ENCODE peak calls at places on chromosomes 13 and 19, in five cellular contexts. J is A549, O is stomach, Q is pancreas, S is mammary epithelial cell. P is an unnamed sample.
A peak's percentile ranks its signal among the peaks of the same experiment; 100 is the strongest.

GRCh38 chr19:41795031-41795461 is 1.3 kb upstream of the CEACAM3 start:
- DNase-seq in O (peak; percentile 65), Q (peak; percentile 56), S (no peak), J (peak; percentile 70), P (no peak)

GRCh38 chr13:106140476-106140875 is 395.0 kb downstream of the EFNB2 start:
- DNase-seq in S (no peak), O (no peak), J (no peak), Q (no peak), P (no peak)

GRCh38 chr19:15265849-15266248 is 33.6 kb upstream of the EPHX3 start:
- DNase-seq in O (peak; percentile 93), S (peak; percentile 48), J (no peak), Q (peak; percentile 99), P (peak; percentile 97)

GRCh38 chr19:32622002-32622401 is 41.0 kb downstream of the PDCD5 start:
- DNase-seq in O (no peak), Q (no peak), S (no peak), J (no peak), P (no peak)

GRCh38 chr13:77118134-77118533 is 91.2 kb upstream of the FBXL3 start:
- DNase-seq in J (no peak), S (no peak), O (no peak), Q (no peak), P (no peak)

GRCh38 chr19:45403781-45404556 is 900 bp downstream of the PPP1R13L start:
- DNase-seq in S (peak; percentile 60), O (peak; percentile 73), Q (peak; percentile 79), J (peak; percentile 80), P (no peak)

GRCh38 chr13:34430294-34430693 is 511.8 kb upstream of the NBEA start:
- DNase-seq in S (peak; percentile 79), O (no peak), J (no peak), Q (no peak), P (no peak)

GRCh38 chr19:34084396-34085145 is 87.7 kb upstream of the LSM14A start:
- DNase-seq in O (no peak), S (no peak), J (no peak), Q (no peak), P (no peak)

GRCh38 chr13:60329221-60329983 is 67.6 kb upstream of the TDRD3 start:
- DNase-seq in S (peak; percentile 14), J (peak; percentile 21), Q (peak; percentile 43), O (peak; percentile 34), P (no peak)

GRCh38 chr19:33815410-33816340 is 19.0 kb downstream of the KCTD15 start:
- DNase-seq in S (peak; percentile 26), J (no peak), Q (no peak), O (no peak), P (no peak)

GRCh38 chr19:13097331-13098258 is 5.1 kb downstream of the LYL1 start:
- DNase-seq in S (no peak), O (no peak), Q (no peak), J (no peak), P (peak; percentile 82)

GRCh38 chr13:40345654-40346372 is 320.6 kb downstream of the FOXO1 start:
- DNase-seq in O (peak; percentile 66), S (no peak), J (no peak), Q (no peak), P (no peak)

GRCh38 chr13:113972451-113973217 is 1.2 kb downstream of the C13orf46 start:
- DNase-seq in Q (no peak), S (no peak), O (no peak), J (no peak), P (no peak)
- H3K4me1 ChIP-seq in Q (peaks cover 29% of the 10 kb centered on the region), S (peaks cover 32% of the 10 kb centered on the region), O (peaks cover 51% of the 10 kb centered on the region), J (peaks cover 10% of the 10 kb centered on the region), P (peaks cover 14% of the 10 kb centered on the region)

DNA sequence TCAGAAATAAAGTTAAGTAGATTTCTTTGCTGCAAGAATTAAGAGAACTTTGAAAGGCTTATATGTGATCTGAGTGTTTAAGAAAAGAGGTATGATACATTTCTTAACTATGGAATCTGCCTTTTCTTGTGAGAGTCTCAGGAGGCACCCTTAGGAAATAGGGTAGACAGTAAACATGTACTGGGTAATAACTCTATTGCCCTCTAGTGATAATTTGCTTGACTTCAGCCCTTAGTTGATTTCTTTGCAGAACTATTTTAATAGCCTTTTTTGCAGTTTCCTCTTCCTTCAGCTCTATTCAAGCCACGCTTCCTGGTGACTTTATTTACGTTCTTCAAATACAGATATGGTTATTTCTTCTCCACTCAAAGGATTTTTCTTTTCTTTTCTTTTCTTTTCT is 37.0 kb upstream of the CCNA1 start:
- DNase-seq in S (peak; percentile 20), Q (no peak), O (no peak), J (peak; percentile 14), P (no peak)
- TF ChIP-seq CTCF in S (peak; percentile 54), Q (no peak), O (no peak), J (peak; percentile 19), P (no peak)

DNA sequence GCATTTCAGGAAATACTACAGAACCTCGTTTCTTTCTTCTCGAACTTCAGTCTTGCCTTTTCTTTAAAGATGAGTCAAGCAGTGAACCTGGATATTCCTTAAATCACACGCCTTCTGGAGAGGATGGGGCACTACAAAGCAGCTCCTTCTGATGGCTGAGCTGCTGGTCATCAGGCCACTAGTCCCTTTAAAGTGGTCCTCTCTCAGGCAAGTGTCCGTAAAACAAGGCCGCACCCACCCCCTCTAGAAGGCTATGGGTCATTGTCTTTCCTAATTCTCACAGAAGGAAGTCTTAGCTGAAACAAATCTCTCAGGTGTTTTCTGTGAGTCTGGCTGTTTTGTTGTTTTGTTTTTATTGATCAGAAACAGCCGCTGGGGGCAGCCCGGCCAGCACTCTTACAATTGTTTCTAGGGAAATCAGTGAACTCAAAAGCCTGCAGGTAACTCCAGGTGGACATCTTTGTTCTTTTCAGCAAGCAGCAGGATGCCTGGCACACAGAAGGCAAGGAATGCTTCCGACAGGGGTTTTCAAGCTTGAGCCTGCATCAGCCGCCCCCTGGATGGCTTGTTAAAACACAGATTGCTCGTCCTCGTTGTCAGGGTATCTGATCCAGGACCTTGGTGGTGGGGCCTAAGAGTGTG is 45.4 kb downstream of the MBNL2 start:
- DNase-seq in Q (no peak), S (no peak), O (no peak), J (no peak), P (no peak)
- H3K4me1 ChIP-seq in Q (peaks cover 11% of the 10 kb centered on the region), S (peaks cover 34% of the 10 kb centered on the region), O (peaks cover 20% of the 10 kb centered on the region), J (peaks cover 47% of the 10 kb centered on the region), P (peaks cover 9% of the 10 kb centered on the region)

DNA sequence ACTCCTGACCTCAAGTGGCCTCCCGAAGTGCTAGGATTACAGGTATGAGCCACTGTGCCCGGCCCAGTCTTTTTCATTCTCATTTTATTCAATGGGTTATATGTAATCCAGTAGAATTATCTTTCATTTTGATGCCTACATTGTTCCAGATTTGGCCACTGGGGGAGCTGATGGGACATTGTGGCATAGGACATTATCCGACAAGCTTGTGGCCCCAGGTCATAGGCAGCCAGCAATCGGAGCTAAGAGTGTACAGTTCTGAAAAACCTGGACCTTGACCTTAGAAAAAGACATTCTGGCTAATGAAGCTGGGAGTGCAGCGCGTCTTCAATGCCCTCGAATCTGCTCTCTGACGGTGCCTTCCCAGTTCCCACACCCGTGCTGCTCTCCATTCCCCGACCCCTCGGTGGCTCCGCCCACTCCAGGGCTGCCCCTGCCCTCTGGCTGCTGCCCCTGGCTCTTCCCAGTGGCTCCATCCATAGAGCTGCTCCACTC is 108.7 kb downstream of the TEX29 start:
- DNase-seq in J (peak; percentile 29), S (peak; percentile 4), O (no peak), Q (peak; percentile 66), P (no peak)
- TF ChIP-seq CTCF in J (peak; percentile 27), S (peak; percentile 47), O (no peak), Q (peak; percentile 58), P (peak; percentile 39)

DNA sequence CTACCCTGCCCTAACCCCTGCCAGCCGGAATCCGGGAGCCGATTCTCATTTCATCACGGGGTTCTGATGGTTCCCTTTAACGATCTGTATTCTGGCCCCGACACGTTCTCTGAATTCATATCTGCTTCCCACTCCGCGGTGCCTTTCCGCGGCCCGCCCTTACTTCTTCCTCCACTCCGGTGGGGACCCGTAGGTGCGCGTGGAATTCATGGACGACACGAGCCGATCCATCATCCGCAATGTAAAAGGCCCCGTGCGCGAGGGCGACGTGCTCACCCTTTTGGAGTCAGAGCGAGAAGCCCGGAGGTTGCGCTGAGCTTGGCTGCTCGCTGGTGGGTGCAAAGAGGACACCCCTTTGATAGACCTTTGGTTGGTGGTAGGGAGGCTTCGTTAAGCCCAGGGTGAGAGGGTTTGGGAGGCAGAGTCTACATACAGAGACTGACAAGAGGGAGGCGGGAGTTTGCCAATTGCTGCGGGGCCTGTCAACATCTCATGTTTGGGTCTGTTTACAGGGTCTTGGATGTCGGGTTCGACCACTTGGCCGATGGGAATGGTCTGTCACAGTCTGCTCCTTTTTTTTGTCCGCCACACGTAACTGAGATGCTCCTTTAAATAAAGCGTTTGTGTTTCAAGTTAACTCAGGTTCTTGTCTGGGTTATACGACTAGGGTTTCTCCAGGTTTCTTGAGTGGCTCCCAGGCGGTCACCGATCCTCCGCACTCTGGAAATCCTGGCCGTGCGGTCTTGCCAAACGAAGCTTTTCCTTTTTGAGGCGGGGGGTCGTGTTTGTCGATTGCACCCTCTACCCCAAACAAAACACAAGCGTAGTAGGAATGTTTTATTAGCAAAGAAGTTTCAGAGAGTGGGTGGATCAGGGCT is 703 bp downstream of the RPS28 start:
- DNase-seq in Q (no peak), S (no peak), J (no peak), O (no peak), P (no peak)
- H3K4me1 ChIP-seq in Q (peaks cover 8% of the 10 kb centered on the region), S (peaks cover 27% of the 10 kb centered on the region), J (peaks cover 22% of the 10 kb centered on the region), O (peaks cover 31% of the 10 kb centered on the region), P (peaks cover 22% of the 10 kb centered on the region)

GRCh38 chr13:30807392-30807791 is 72.0 kb downstream of the ALOX5AP start:
- DNase-seq in Q (no peak), O (no peak), J (no peak), S (no peak), P (no peak)

GRCh38 chr13:30809787-30810186 is 74.4 kb downstream of the ALOX5AP start:
- DNase-seq in S (no peak), Q (no peak), J (no peak), O (no peak), P (no peak)

GRCh38 chr13:30810261-30810701 is 74.9 kb downstream of the ALOX5AP start:
- DNase-seq in J (no peak), Q (peak; percentile 52), S (peak; percentile 49), O (no peak), P (no peak)

GRCh38 chr13:30806784-30807183 is 71.4 kb downstream of the ALOX5AP start:
- DNase-seq in O (no peak), Q (no peak), J (peak; percentile 13), S (peak; percentile 51), P (no peak)

GRCh38 chr13:30808600-30808999 is 73.3 kb downstream of the ALOX5AP start:
- DNase-seq in O (no peak), J (no peak), S (no peak), Q (no peak), P (no peak)
- TF ChIP-seq CTCF in O (no peak), J (no peak), S (peak; percentile 41), Q (no peak), P (no peak)

GRCh38 chr19:18274303-18274775 is at the start of gene IQCN:
- DNase-seq in S (no peak), Q (peak; percentile 65), O (peak; percentile 50), J (peak; percentile 64), P (no peak)
- H3K4me1 ChIP-seq in S (peaks cover 33% of the 10 kb centered on the region), Q (peaks cover 13% of the 10 kb centered on the region), O (peaks cover 55% of the 10 kb centered on the region), J (peaks cover 52% of the 10 kb centered on the region), P (peaks cover 14% of the 10 kb centered on the region)

GRCh38 chr19:2724148-2724557 is 3.0 kb upstream of the DIRAS1 start:
- DNase-seq in S (no peak), J (no peak), O (no peak), Q (no peak), P (no peak)
- TF ChIP-seq CTCF in S (no peak), J (no peak), O (no peak), Q (no peak), P (no peak)

P was measured in ascending aorta.